ENCODE peak calls at places on chromosomes 11 and 22, in four cellular contexts. One of them, this sample, is unnamed.

GRCh38 chr11:44773351-44773965 is 46.7 kb downstream of the TSPAN18 start:
- DNase-seq in H1: no peak
- DNase-seq in HepG2: no peak
- DNase-seq in GM12878: no peak
- DNase-seq in this sample: no peak

GRCh38 chr22:41310336-41310735 is 9.0 kb downstream of the ZC3H7B start:
- DNase-seq in H1: no peak
- DNase-seq in HepG2: no peak
- DNase-seq in GM12878: no peak
- DNase-seq in this sample: no peak

GRCh38 chr22:47165998-47166397 is 403.5 kb downstream of the TBC1D22A start:
- DNase-seq in H1: no peak
- DNase-seq in HepG2: no peak
- DNase-seq in GM12878: no peak
- DNase-seq in this sample: no peak

GRCh38 chr11:119584193-119585037 is 144.6 kb downstream of the NECTIN1 start:
- DNase-seq in H1: peak; percentile 70
- DNase-seq in HepG2: no peak
- DNase-seq in GM12878: no peak
- DNase-seq in this sample: peak; percentile 76

GRCh38 chr22:36467042-36467810 is 14.2 kb downstream of the TXN2 start:
- DNase-seq in H1: no peak
- DNase-seq in HepG2: no peak
- DNase-seq in GM12878: no peak
- DNase-seq in this sample: no peak

GRCh38 chr22:28950567-28951411 is 67.4 kb downstream of the ZNRF3 start:
- DNase-seq in H1: no peak
- DNase-seq in HepG2: no peak
- DNase-seq in GM12878: no peak
- DNase-seq in this sample: no peak

GRCh38 chr11:62880231-62880802 is 379 bp upstream of the SLC3A2 start:
- DNase-seq in H1: no peak
- DNase-seq in HepG2: no peak
- DNase-seq in GM12878: no peak
- DNase-seq in this sample: peak; percentile 60

GRCh38 chr11:45812581-45813548 is 7.9 kb downstream of the SLC35C1 start:
- DNase-seq in H1: no peak
- DNase-seq in HepG2: no peak
- DNase-seq in GM12878: no peak
- DNase-seq in this sample: no peak

GRCh38 chr11:47915407-47916137 is 64.8 kb upstream of the PTPRJ start:
- DNase-seq in H1: no peak
- DNase-seq in HepG2: peak; percentile 37
- DNase-seq in GM12878: no peak
- DNase-seq in this sample: no peak

GRCh38 chr11:44943118-44943517 is 7.6 kb downstream of the TP53I11 start:
- DNase-seq in H1: no peak
- DNase-seq in HepG2: no peak
- DNase-seq in GM12878: no peak
- DNase-seq in this sample: no peak

GRCh38 chr11:118921121-118921928 is 4.4 kb downstream of the BCL9L start:
- DNase-seq in H1: no peak
- DNase-seq in HepG2: peak; percentile 94
- DNase-seq in GM12878: no peak
- DNase-seq in this sample: no peak

GRCh38 chr11:73187854-73188253 is 30.2 kb upstream of the P2RY2 start:
- DNase-seq in H1: no peak
- DNase-seq in HepG2: no peak
- DNase-seq in GM12878: no peak
- DNase-seq in this sample: no peak

GRCh38 chr11:111585371-111585770 is 16.9 kb upstream of the SIK2 start:
- DNase-seq in H1: no peak
- DNase-seq in HepG2: no peak
- DNase-seq in GM12878: no peak
- DNase-seq in this sample: no peak

GRCh38 chr11:94130589-94131362 is 2.1 kb downstream of the PANX1 start:
- DNase-seq in H1: no peak
- DNase-seq in HepG2: no peak
- DNase-seq in GM12878: no peak
- DNase-seq in this sample: no peak

GRCh38 chr11:132866783-132867545 is 665.3 kb downstream of the OPCML start:
- DNase-seq in H1: no peak
- DNase-seq in HepG2: no peak
- DNase-seq in GM12878: no peak
- DNase-seq in this sample: no peak

GRCh38 chr22:36734171-36735058 is 30.9 kb upstream of the CACNG2 start:
- DNase-seq in H1: no peak
- DNase-seq in HepG2: no peak
- DNase-seq in GM12878: no peak
- DNase-seq in this sample: no peak

GRCh38 chr11:123601136-123601535 is 53.3 kb downstream of the SCN3B start:
- DNase-seq in H1: no peak
- DNase-seq in HepG2: no peak
- DNase-seq in GM12878: no peak
- DNase-seq in this sample: no peak

GRCh38 chr11:69080361-69080973 is 31.7 kb downstream of the TPCN2 start:
- DNase-seq in H1: no peak
- DNase-seq in HepG2: no peak
- DNase-seq in GM12878: no peak
- DNase-seq in this sample: no peak

GRCh38 chr11:45964911-45965389 is 42.5 kb downstream of the LARGE2 start:
- DNase-seq in H1: peak; percentile 44
- DNase-seq in HepG2: peak; percentile 54
- DNase-seq in GM12878: peak; percentile 38
- DNase-seq in this sample: peak; percentile 84

GRCh38 chr22:23182289-23183106 is 2.2 kb downstream of the BCR start:
- DNase-seq in H1: no peak
- DNase-seq in HepG2: no peak
- DNase-seq in GM12878: peak; percentile 32
- DNase-seq in this sample: no peak

GRCh38 chr22:18954333-18954732 is 18.2 kb upstream of the PRODH start:
- DNase-seq in H1: peak; percentile 21
- DNase-seq in HepG2: peak; percentile 18
- DNase-seq in GM12878: no peak
- DNase-seq in this sample: peak; percentile 78

GRCh38 chr11:6571434-6572008 is 31.9 kb downstream of the RRP8 start:
- DNase-seq in H1: no peak
- DNase-seq in HepG2: no peak
- DNase-seq in GM12878: no peak
- DNase-seq in this sample: no peak

GRCh38 chr11:67281552-67282150 is 7.5 kb upstream of the ANKRD13D start:
- DNase-seq in H1: no peak
- DNase-seq in HepG2: no peak
- DNase-seq in GM12878: no peak
- DNase-seq in this sample: no peak

GRCh38 chr11:66451663-66452062 is 13.0 kb upstream of the MRPL11 start:
- DNase-seq in H1: no peak
- DNase-seq in HepG2: no peak
- DNase-seq in GM12878: no peak
- DNase-seq in this sample: no peak

GRCh38 chr22:18970180-18970947 is 34.3 kb upstream of the PRODH start:
- DNase-seq in H1: no peak
- DNase-seq in HepG2: no peak
- DNase-seq in GM12878: no peak
- DNase-seq in this sample: peak; percentile 38

DNA sequence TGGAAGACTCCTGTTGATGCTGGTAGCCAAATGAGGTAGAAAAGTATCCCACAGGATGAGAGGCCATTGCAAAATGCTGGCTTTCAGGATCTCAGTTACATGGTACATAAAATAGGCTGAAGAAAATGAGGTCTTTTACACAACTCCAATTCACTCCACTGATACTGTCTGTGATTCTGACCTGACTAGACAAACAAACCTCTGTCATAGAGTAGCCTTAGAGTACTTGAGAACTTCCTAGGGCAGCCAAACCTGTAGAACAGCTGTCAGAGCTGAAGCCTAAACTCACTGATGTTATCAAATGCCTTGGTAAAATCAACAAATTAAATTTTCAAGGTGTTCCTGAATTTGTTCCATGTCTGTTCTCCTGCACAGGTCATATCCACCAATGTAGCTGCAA is 26.2 kb upstream of the POGLUT3 start:
- DNase-seq in H1: no peak
- DNase-seq in HepG2: no peak
- DNase-seq in GM12878: no peak
- DNase-seq in this sample: no peak
- TF ChIP-seq GABPA in H1: no peak
- TF ChIP-seq GABPA in HepG2: no peak
- TF ChIP-seq GABPA in GM12878: no peak
- TF ChIP-seq GABPA in this sample: no peak

GRCh38 chr11:70660059-70660888 is 261.9 kb downstream of the CTTN start:
- DNase-seq in H1: no peak
- DNase-seq in HepG2: no peak
- DNase-seq in GM12878: no peak
- DNase-seq in this sample: no peak
- TF ChIP-seq CBX5 in H1: no peak
- TF ChIP-seq CBX5 in HepG2: no peak
- TF ChIP-seq CBX5 in GM12878: no peak
- TF ChIP-seq CBX5 in this sample: no peak

DNA sequence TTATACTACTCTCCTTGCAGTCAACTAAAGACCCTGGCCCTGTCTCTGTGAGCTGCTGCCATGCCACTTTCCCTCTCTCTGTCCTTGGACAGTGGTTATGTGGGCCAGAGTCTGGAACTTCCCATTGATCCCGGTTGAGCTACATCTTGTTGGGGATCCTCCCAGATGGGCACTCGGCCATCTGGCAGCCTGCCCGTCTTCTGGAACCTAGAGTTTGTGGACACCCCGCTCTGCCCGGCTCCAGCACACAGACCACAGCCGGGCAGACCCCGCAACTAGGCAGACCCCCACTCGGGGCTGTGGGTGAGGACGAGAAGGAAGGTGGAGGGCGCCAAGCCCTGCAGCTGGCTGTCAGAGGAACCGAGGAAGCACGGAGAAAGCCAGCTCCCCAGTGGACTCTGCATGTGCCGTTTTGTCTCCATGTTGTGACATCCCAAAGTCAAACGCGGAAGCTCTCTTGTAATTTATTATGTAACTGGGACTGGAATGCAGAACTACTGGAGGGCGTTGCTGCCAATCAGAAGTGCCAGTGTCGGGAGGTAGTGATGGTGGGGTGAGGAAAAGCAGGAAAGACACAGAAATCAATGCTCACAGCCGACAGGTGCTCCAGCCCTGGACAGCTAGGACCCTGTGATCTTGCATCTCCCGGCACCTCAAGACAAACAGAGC is 207.7 kb downstream of the CEP164 start:
- DNase-seq in H1: no peak
- DNase-seq in HepG2: no peak
- DNase-seq in GM12878: no peak
- DNase-seq in this sample: no peak
- TF ChIP-seq GABPA in H1: no peak
- TF ChIP-seq GABPA in HepG2: no peak
- TF ChIP-seq GABPA in GM12878: no peak
- TF ChIP-seq GABPA in this sample: no peak

GRCh38 chr11:64869571-64870175 is 8.7 kb downstream of the EHD1 start:
- DNase-seq in H1: no peak
- DNase-seq in HepG2: peak; percentile 42
- DNase-seq in GM12878: no peak
- DNase-seq in this sample: no peak

GRCh38 chr11:64870893-64871849 is 7.2 kb downstream of the EHD1 start:
- DNase-seq in H1: no peak
- DNase-seq in HepG2: no peak
- DNase-seq in GM12878: no peak
- DNase-seq in this sample: no peak

GRCh38 chr11:64867748-64868462 is 10.5 kb downstream of the EHD1 start:
- DNase-seq in H1: no peak
- DNase-seq in HepG2: no peak
- DNase-seq in GM12878: no peak
- DNase-seq in this sample: no peak

GRCh38 chr11:64870176-64870892 is 8.1 kb downstream of the EHD1 start:
- DNase-seq in H1: no peak
- DNase-seq in HepG2: peak; percentile 74
- DNase-seq in GM12878: no peak
- DNase-seq in this sample: peak; percentile 85

GRCh38 chr11:64868904-64869570 is 9.4 kb downstream of the EHD1 start:
- DNase-seq in H1: no peak
- DNase-seq in HepG2: no peak
- DNase-seq in GM12878: no peak
- DNase-seq in this sample: no peak
- TF ChIP-seq CBX5 in H1: no peak
- TF ChIP-seq CBX5 in HepG2: no peak
- TF ChIP-seq CBX5 in GM12878: no peak
- TF ChIP-seq CBX5 in this sample: no peak